ENCODE peak calls at places on chromosomes 7 and 10, in nine cellular contexts. X, O, U, W, F, G, B, S and I are unnamed samples.

GRCh38 chr7:87934699-87935372 is 785 bp downstream of the ADAM22 start:
- DNase-seq in X (peak), O (peak), U (no peak), W (no peak), F (no peak), G (no peak), B (no peak), S (peak), I (no peak)

GRCh38 chr10:19204239-19204917 is 155.8 kb downstream of the MALRD1 start:
- DNase-seq in X (no peak), O (no peak), U (no peak), W (no peak), F (no peak), G (no peak), B (no peak), S (no peak), I (no peak)

GRCh38 chr10:14010083-14010551 is 320.6 kb downstream of the FRMD4A start:
- DNase-seq in X (peak), O (no peak), U (no peak), W (no peak), F (no peak), G (no peak), B (peak), S (peak), I (no peak)

GRCh38 chr10:76868088-76868949 is 769.3 kb downstream of the KCNMA1 start:
- DNase-seq in X (no peak), O (no peak), U (no peak), W (no peak), F (no peak), G (no peak), B (no peak), S (no peak), I (no peak)

GRCh38 chr7:21020667-21021066 is 234.0 kb upstream of the SP8 start:
- DNase-seq in X (peak), O (no peak), U (no peak), W (no peak), F (no peak), G (no peak), B (no peak), S (no peak), I (no peak)

GRCh38 chr7:112898432-112899290 is 108.5 kb upstream of the TMEM168 start:
- DNase-seq in X (peak), O (peak), U (peak), W (no peak), F (peak), G (peak), B (peak), S (peak), I (no peak)

GRCh38 chr7:158705234-158705890 is 758 bp upstream of the NCAPG2 start:
- DNase-seq in X (no peak), O (no peak), U (no peak), W (no peak), F (no peak), G (no peak), B (no peak), S (no peak), I (no peak)

GRCh38 chr7:155820788-155821187 is 8.5 kb upstream of the SHH start:
- DNase-seq in X (no peak), O (no peak), U (no peak), W (no peak), F (no peak), G (no peak), B (no peak), S (no peak), I (no peak)

GRCh38 chr7:7100432-7100849 is 81.9 kb upstream of the C1GALT1 start:
- DNase-seq in X (peak), O (peak), U (no peak), W (no peak), F (no peak), G (no peak), B (no peak), S (no peak), I (peak)

GRCh38 chr10:95793401-95794045 is 37.6 kb downstream of the ENTPD1 start:
- DNase-seq in X (no peak), O (no peak), U (no peak), W (no peak), F (no peak), G (peak), B (peak), S (no peak), I (no peak)
- H3K27ac ChIP-seq in X (no peak), O (no peak), U (no peak), W (no peak), F (no peak), G (no peak), B (peak), S (no peak), I (no peak)

GRCh38 chr7:106021211-106022067 is 58.4 kb downstream of the CDHR3 start:
- DNase-seq in X (no peak), O (no peak), U (no peak), W (no peak), F (no peak), G (no peak), B (no peak), S (no peak), I (no peak)
- H3K27ac ChIP-seq in X (no peak), O (peak), U (no peak), W (peak), F (peak), G (no peak), B (no peak), S (no peak), I (no peak)

DNA sequence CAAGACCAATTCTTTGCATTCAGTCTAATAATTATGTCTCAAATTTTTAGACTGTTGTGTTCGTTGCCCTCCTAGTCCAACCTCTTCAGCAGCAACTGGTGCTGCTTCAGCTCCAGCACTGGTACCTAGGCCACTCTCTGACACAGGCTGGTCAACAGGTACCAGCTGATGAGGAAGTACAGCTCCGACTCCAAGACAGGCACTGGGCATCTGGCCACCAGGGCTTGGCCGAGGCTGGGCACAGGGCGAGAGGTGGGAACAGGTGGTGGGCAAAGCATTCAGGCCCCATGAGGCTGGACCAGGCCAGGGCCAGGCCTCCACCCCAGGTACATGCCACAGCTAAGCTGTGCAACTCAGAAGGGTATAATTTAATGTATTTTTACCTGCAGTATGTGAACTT is 151.5 kb upstream of the AGR3 start:
- DNase-seq in X (no peak), O (no peak), U (no peak), W (no peak), F (no peak), G (peak), B (no peak), S (no peak), I (no peak)
- H3K27ac ChIP-seq in X (no peak), O (no peak), U (no peak), W (no peak), F (no peak), G (no peak), B (no peak), S (no peak), I (no peak)

DNA sequence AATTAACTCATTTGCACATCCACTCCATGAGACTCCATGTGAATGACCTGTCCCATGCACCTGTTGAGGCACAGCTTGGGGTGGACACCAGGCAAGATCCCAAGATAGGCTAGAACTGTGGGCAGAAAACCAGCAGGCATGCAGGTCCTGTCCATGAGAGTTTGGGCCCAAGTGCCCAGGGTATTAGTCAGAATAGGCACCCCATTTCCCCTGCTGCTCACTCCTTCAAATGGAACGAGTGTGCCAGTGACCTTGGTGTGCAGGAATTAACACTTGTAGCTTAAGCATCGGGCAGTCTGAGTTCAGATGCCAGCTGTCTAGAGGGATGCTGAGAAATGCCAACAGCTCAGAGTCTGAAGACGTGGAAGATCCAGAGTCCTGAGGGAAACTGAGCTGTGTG is 254.1 kb upstream of the GLI3 start:
- DNase-seq in X (no peak), O (no peak), U (no peak), W (no peak), F (no peak), G (no peak), B (no peak), S (no peak), I (no peak)
- H3K27ac ChIP-seq in X (no peak), O (no peak), U (no peak), W (no peak), F (no peak), G (no peak), B (no peak), S (no peak), I (no peak)

GRCh38 chr10:125060486-125060850 is 99.9 kb downstream of the CTBP2 start:
- DNase-seq in X (peak), O (no peak), U (no peak), W (no peak), F (no peak), G (no peak), B (no peak), S (no peak), I (no peak)
- H3K27ac ChIP-seq in X (no peak), O (no peak), U (no peak), W (no peak), F (no peak), G (peak), B (peak), S (peak), I (peak)